ENCODE peak calls at places on chromosome 6, in five cellular contexts. A is GM23338, J is K562, P is HepG2, F is GM12878. Y is an unnamed sample.

GRCh38 chr6:152154559-152155356 is 347.3 kb downstream of the ESR1 start:
- DNase-seq in A (no peak), J (no peak), P (no peak), F (no peak), Y (no peak)

GRCh38 chr6:156359912-156360311 is 417.3 kb upstream of the ARID1B start:
- DNase-seq in A (peak), J (peak), P (peak), F (no peak), Y (peak)

GRCh38 chr6:24872769-24873168 is 63.0 kb downstream of the RIPOR2 start:
- DNase-seq in A (no peak), J (no peak), P (no peak), F (no peak), Y (no peak)

GRCh38 chr6:33815854-33816253 is 12.1 kb upstream of the MLN start:
- DNase-seq in A (peak), J (peak), P (no peak), F (no peak), Y (peak)

GRCh38 chr6:100229512-100229911 is 235.2 kb downstream of the SIM1 start:
- DNase-seq in A (no peak), J (no peak), P (no peak), F (no peak), Y (no peak)

GRCh38 chr6:121951918-121952379 is 447.5 kb upstream of the HSF2 start:
- DNase-seq in A (no peak), J (no peak), P (no peak), F (no peak), Y (no peak)

GRCh38 chr6:15734118-15734897 is 71.5 kb upstream of the DTNBP1 start:
- DNase-seq in A (no peak), J (peak), P (no peak), F (no peak), Y (no peak)

GRCh38 chr6:35087361-35088280 is 53.5 kb downstream of the TCP11 start:
- DNase-seq in A (no peak), J (no peak), P (no peak), F (no peak), Y (no peak)

GRCh38 chr6:26033132-26033941 is 53.9 kb upstream of the HFE start:
- DNase-seq in A (peak), J (peak), P (peak), F (peak), Y (peak)

GRCh38 chr6:137767931-137768690 is 98.9 kb upstream of the TNFAIP3 start:
- DNase-seq in A (no peak), J (peak), P (no peak), F (peak), Y (no peak)

GRCh38 chr6:16511048-16511660 is 250.1 kb downstream of the ATXN1 start:
- DNase-seq in A (peak), J (peak), P (peak), F (no peak), Y (peak)

GRCh38 chr6:106051241-106051640 is 34.9 kb upstream of the PRDM1 start:
- DNase-seq in A (peak), J (no peak), P (no peak), F (no peak), Y (no peak)

DNA sequence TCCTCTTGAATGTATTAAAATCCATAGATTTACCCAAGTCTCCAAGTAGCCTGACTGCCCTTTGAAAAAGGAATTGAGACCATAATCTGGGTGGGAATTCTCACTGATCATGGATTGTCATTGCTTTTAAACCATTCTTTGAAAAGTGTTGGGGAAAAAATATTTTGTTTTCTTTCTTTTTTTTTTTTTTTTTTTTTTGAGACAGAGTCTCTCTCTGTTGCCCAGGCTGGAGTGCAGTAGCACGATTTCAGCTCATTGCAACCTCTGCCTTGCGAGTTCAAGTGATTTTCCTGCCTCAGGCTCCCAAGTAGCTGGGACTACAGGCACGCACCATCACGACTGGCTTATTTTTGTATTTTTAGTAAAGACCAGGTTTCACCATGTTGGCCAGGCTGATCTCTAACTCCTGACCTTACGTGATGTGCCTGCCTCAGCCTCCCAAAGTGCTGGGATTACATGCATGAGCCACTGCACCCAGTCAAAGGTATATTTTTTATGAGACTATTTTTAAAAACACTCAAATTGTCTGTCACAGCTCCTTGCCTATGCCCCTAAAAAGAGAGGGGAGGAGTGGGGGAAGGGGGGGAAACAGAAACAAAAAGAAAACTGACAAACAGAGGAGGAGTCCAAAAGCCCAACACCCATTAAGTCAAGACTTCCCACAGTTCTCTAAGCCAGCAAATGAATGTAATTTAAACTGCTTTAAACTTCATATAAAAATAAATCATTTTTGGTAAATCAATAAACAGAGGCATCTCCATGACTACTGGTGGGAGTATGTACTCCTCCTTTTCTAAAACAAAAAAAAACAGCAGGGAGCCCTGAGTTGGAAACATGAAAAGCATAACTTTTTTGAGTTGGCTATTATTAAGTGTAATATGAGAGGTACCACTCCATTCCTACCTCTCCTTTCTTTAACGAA is 119.4 kb upstream of the PRSS16 start:
- DNase-seq in A (no peak), J (no peak), P (no peak), F (no peak), Y (no peak)
- TF ChIP-seq JUNB in A (no peak), J (no peak), P (no peak), F (no peak), Y (no peak)

GRCh38 chr6:125986295-125986955 is at the start of gene TRMT11:
- DNase-seq in A (peak), J (peak), P (peak), F (peak), Y (peak)
- TF ChIP-seq CTCF in A (no peak), J (no peak), P (peak), F (no peak), Y (no peak)

DNA sequence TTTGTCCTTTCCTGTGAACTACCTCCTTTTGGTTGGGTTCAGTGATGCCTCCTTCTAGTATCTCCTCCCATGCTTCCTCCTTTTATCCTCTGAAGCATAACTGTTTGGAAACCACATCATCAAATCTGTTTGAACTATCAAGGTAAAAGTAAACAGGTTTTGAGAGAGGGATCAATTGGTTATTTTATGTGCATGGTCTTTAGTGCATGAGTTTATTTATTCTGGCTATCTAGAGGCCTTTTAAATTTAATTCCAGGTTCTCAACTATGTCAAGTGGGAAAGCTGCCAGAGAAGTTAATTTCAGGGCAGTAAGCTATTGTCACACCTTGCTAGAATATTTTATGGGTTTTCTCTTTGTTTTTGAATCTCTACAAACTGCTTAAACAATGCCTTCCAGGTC is 54.1 kb downstream of the WASF1 start:
- DNase-seq in A (no peak), J (no peak), P (peak), F (no peak), Y (no peak)
- TF ChIP-seq JUNB in A (no peak), J (no peak), P (no peak), F (no peak), Y (no peak)

GRCh38 chr6:31393932-31394331 is 9.5 kb upstream of the MICA start:
- DNase-seq in A (no peak), J (no peak), P (no peak), F (no peak), Y (no peak)

GRCh38 chr6:31395832-31396231 is 7.6 kb upstream of the MICA start:
- DNase-seq in A (no peak), J (peak), P (no peak), F (no peak), Y (no peak)

GRCh38 chr6:31394381-31394780 is 9.0 kb upstream of the MICA start:
- DNase-seq in A (no peak), J (no peak), P (no peak), F (no peak), Y (no peak)

GRCh38 chr6:31397901-31398300 is 5.5 kb upstream of the MICA start:
- DNase-seq in A (peak), J (no peak), P (no peak), F (no peak), Y (no peak)

DNA sequence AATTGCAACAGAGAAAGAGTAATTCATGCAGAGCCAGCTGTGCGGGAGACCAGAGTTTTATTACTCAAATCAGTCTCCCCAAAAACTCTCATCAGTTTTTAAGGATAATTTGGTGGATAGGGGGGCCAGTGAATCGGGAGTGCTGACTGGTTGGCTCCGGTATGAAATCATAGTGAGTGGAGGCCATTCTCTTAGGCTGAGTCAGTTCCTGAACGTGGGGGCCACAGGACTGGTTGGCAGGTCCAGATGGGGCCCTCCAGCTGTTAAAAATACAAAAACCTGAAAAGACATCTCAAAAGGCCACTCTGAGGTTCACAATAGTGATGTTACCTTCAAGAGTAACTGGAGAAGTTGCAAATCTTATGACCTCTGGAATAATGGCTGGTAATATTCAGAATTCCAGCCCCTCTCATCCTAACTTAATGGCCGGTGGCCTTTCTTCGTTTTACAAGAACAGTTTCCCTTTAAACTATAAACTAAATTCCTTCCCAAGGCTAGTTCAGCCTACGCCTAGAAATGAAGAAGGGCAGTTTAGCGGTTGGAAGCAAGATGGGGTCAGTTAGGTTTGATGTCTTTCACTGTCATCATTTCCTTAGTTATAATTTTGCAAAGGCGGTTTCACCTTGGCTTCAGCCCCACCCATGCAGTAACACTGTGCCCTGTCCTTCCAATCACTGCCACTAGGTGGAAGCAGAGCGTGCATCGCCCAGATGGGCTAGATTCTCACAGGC is 6.8 kb upstream of the MICA start:
- DNase-seq in A (peak), J (peak), P (peak), F (no peak), Y (peak)
- TF ChIP-seq CTCF in A (peak), J (peak), P (peak), F (peak), Y (peak)

GRCh38 chr6:39296745-39297640 is 17.2 kb downstream of the KCNK17 start:
- DNase-seq in A (no peak), J (no peak), P (no peak), F (no peak), Y (no peak)
- TF ChIP-seq JUNB in A (no peak), J (no peak), P (no peak), F (no peak), Y (no peak)

GRCh38 chr6:18990313-18990978 is 603.3 kb downstream of the RNF144B start:
- DNase-seq in A (peak), J (peak), P (peak), F (no peak), Y (peak)
- TF ChIP-seq CTCF in A (peak), J (peak), P (peak), F (peak), Y (peak)

GRCh38 chr6:17932362-17932852 is 55.0 kb downstream of the KIF13A start:
- DNase-seq in A (no peak), J (peak), P (peak), F (no peak), Y (no peak)
- TF ChIP-seq JUNB in A (no peak), J (no peak), P (no peak), F (no peak), Y (no peak)

DNA sequence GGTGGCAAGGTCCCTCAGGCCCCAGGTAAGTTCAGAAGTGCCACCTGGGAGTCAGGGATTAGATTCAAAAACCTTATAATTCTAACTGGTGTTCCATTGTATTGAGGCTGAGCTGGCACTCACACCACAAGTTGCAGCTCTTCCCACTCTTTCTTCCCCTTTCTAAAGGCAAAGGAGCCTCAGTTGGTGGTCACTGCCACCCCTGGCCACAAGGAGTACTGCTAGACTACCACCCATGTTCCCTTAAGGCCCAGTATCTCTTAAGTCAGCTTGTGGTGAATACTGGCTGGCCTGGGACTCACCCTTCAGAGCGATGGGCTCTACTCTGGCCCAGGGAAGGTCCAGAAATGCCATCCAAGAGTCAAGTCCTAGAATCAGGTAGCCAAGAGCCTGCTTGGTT is 421.1 kb upstream of the KHDRBS2 start:
- DNase-seq in A (peak), J (no peak), P (peak), F (no peak), Y (no peak)
- TF ChIP-seq CTCF in A (peak), J (no peak), P (no peak), F (no peak), Y (no peak)

Y was measured in A549.